ENCODE peak calls at places on chromosomes 16 and 17, in eight cellular contexts. C is activated CD8-positive, alpha-beta T cell treated with anti-CD3 and anti-CD28 coated beads for 36 hours; T is suprapubic skin; O is DMS79; R is KG1; H is iris pigment epithelial cell; N is EL; E is hypothalamus. S is an unnamed sample.

GRCh38 chr16:88453621-88454314 is 688 bp downstream of the ZFPM1 start:
- DNase-seq in C (peak), T (no peak), O (no peak), R (peak), H (peak), N (peak), E (no peak), S (no peak)

GRCh38 chr17:81581758-81582157 is 29.6 kb upstream of the FAAP100 start:
- DNase-seq in C (no peak), T (no peak), O (no peak), R (no peak), H (no peak), N (no peak), E (no peak), S (no peak)

GRCh38 chr16:2341456-2342447 is 1.2 kb upstream of the ABCA3 start:
- DNase-seq in C (no peak), T (no peak), O (no peak), R (no peak), H (no peak), N (no peak), E (no peak), S (no peak)

GRCh38 chr17:34301986-34302385 is 16.4 kb downstream of the CCL11 start:
- DNase-seq in C (no peak), T (no peak), O (no peak), R (no peak), H (no peak), N (no peak), E (no peak), S (no peak)

GRCh38 chr17:74274703-74275340 is 788 bp downstream of the DNAI2 start:
- DNase-seq in C (no peak), T (no peak), O (peak), R (no peak), H (no peak), N (no peak), E (no peak), S (no peak)

GRCh38 chr17:16033729-16034349 is 34.2 kb downstream of the TTC19 start:
- DNase-seq in C (no peak), T (no peak), O (no peak), R (no peak), H (no peak), N (no peak), E (no peak), S (no peak)

GRCh38 chr16:56518435-56518834 is 1.4 kb downstream of the BBS2 start:
- DNase-seq in C (no peak), T (no peak), O (no peak), R (no peak), H (no peak), N (peak), E (no peak), S (no peak)

GRCh38 chr17:49086649-49087048 is 45.9 kb upstream of the B4GALNT2 start:
- DNase-seq in C (no peak), T (no peak), O (no peak), R (no peak), H (no peak), N (no peak), E (no peak), S (no peak)

GRCh38 chr17:55420067-55420775 is 1.4 kb downstream of the MMD start:
- DNase-seq in C (peak), T (no peak), O (no peak), R (peak), H (peak), N (no peak), E (no peak), S (no peak)

GRCh38 chr16:82094942-82095540 is 60.0 kb downstream of the HSD17B2 start:
- DNase-seq in C (no peak), T (no peak), O (no peak), R (no peak), H (no peak), N (no peak), E (no peak), S (no peak)

GRCh38 chr16:19014456-19014855 is 30.7 kb downstream of the TMC7 start:
- DNase-seq in C (no peak), T (no peak), O (no peak), R (no peak), H (no peak), N (no peak), E (no peak), S (no peak)

GRCh38 chr17:77391668-77392375 is 251.1 kb downstream of the SEC14L1 start:
- DNase-seq in C (peak), T (no peak), O (no peak), R (no peak), H (peak), N (peak), E (no peak), S (no peak)

GRCh38 chr17:27473748-27474609 is 17.7 kb downstream of the KSR1 start:
- DNase-seq in C (peak), T (no peak), O (no peak), R (peak), H (no peak), N (no peak), E (no peak), S (no peak)

GRCh38 chr16:4521971-4522623 is 16.5 kb downstream of the CDIP1 start:
- DNase-seq in C (no peak), T (no peak), O (peak), R (no peak), H (no peak), N (no peak), E (peak), S (no peak)

GRCh38 chr16:20136446-20136968 is 62.8 kb upstream of the GPR139 start:
- DNase-seq in C (no peak), T (no peak), O (no peak), R (no peak), H (no peak), N (no peak), E (no peak), S (no peak)

GRCh38 chr17:62971853-62972252 is 5.8 kb downstream of the TANC2 start:
- DNase-seq in C (no peak), T (no peak), O (no peak), R (no peak), H (no peak), N (no peak), E (no peak), S (no peak)

GRCh38 chr17:36689089-36689667 is 87.8 kb downstream of the MRM1 start:
- DNase-seq in C (no peak), T (no peak), O (no peak), R (no peak), H (no peak), N (no peak), E (no peak), S (no peak)

GRCh38 chr16:23464196-23464595 is 11.2 kb upstream of the COG7 start:
- DNase-seq in C (no peak), T (no peak), O (no peak), R (no peak), H (no peak), N (no peak), E (no peak), S (no peak)

GRCh38 chr16:68478526-68479249 is 30.4 kb upstream of the SMPD3 start:
- DNase-seq in C (no peak), T (no peak), O (no peak), R (no peak), H (no peak), N (no peak), E (no peak), S (no peak)

GRCh38 chr17:47694018-47694817 is at the start of gene TBKBP1:
- DNase-seq in C (peak), T (no peak), O (peak), R (peak), H (no peak), N (peak), E (no peak), S (peak)

GRCh38 chr17:78325076-78325712 is 34.7 kb downstream of the SOCS3 start:
- DNase-seq in C (no peak), T (no peak), O (no peak), R (no peak), H (peak), N (peak), E (no peak), S (no peak)

GRCh38 chr16:1612320-1613111 is at the start of gene CRAMP1:
- DNase-seq in C (peak), T (no peak), O (no peak), R (no peak), H (peak), N (peak), E (no peak), S (no peak)

GRCh38 chr16:47477680-47478079 is 16.5 kb downstream of the PHKB start:
- DNase-seq in C (no peak), T (no peak), O (no peak), R (no peak), H (peak), N (peak), E (no peak), S (no peak)

GRCh38 chr17:81858967-81859905 is 1.1 kb downstream of the P4HB start:
- DNase-seq in C (peak), T (no peak), O (no peak), R (no peak), H (peak), N (no peak), E (no peak), S (no peak)

GRCh38 chr17:5605452-5605851 is 21.1 kb upstream of the NLRP1 start:
- DNase-seq in C (no peak), T (no peak), O (no peak), R (no peak), H (no peak), N (no peak), E (no peak), S (no peak)

GRCh38 chr17:29613371-29613837 is 9.3 kb downstream of the CORO6 start:
- DNase-seq in C (peak), T (peak), O (no peak), R (no peak), H (peak), N (peak), E (no peak), S (no peak)

GRCh38 chr17:45170280-45170975 is 8.8 kb downstream of the HEXIM2 start:
- DNase-seq in C (peak), T (no peak), O (no peak), R (no peak), H (no peak), N (no peak), E (peak), S (no peak)

GRCh38 chr16:88638323-88639230 is at the start of gene IL17C:
- DNase-seq in C (peak), T (no peak), O (peak), R (no peak), H (no peak), N (no peak), E (no peak), S (no peak)

S was measured in D721Med.